ENCODE peak calls at places on chromosome 14, in seven cellular contexts. K is HepG2, L is HCT116, Z is GM12878, S is SK-N-SH, R is H1, W is K562. G is an unnamed sample.

GRCh38 chr14:31949709-31950108 is 127.4 kb upstream of the ARHGAP5 start:
- DNase-seq in L (no peak), S (no peak), W (no peak), Z (no peak), K (no peak), R (no peak), G (no peak)

GRCh38 chr14:95233702-95234241 is 76.4 kb upstream of the DICER1 start:
- DNase-seq in L (no peak), S (no peak), W (no peak), R (no peak), K (no peak), Z (peak; percentile 69), G (no peak)

GRCh38 chr14:89619616-89620273 is 202.7 kb upstream of the FOXN3 start:
- DNase-seq in W (no peak), Z (no peak), R (no peak), L (no peak), S (no peak), K (no peak), G (no peak)

GRCh38 chr14:35404496-35405303 is at the start of gene NFKBIA:
- DNase-seq in W (peak; percentile 80), S (peak; percentile 87), L (peak; percentile 52), Z (peak; percentile 86), R (no peak), K (peak; percentile 93), G (peak; percentile 65)

GRCh38 chr14:33307691-33308369 is 369.2 kb downstream of the NPAS3 start:
- DNase-seq in S (peak; percentile 27), R (no peak), W (no peak), L (no peak), K (no peak), Z (no peak), G (no peak)

GRCh38 chr14:79511146-79511545 is 700.2 kb downstream of the DIO2 start:
- DNase-seq in L (no peak), R (no peak), W (no peak), Z (no peak), K (no peak), S (no peak), G (no peak)

GRCh38 chr14:99190696-99191662 is 81.0 kb downstream of the BCL11B start:
- DNase-seq in K (no peak), W (no peak), R (no peak), Z (no peak), L (no peak), S (no peak), G (peak; percentile 22)

GRCh38 chr14:94345344-94346072 is 22.4 kb upstream of the SERPINA6 start:
- DNase-seq in K (peak; percentile 68), W (no peak), R (no peak), L (peak; percentile 76), Z (no peak), S (no peak), G (no peak)

GRCh38 chr14:24806061-24806678 is 172.2 kb upstream of the GZMB start:
- DNase-seq in R (peak; percentile 57), L (no peak), K (peak; percentile 88), S (peak; percentile 34), Z (peak; percentile 16), W (peak; percentile 38), G (peak; percentile 73)

GRCh38 chr14:61553730-61554641 is 141.3 kb upstream of the HIF1A start:
- DNase-seq in S (no peak), R (no peak), Z (no peak), L (no peak), W (no peak), K (peak; percentile 99), G (no peak)

GRCh38 chr14:90780519-90780918 is 35.7 kb downstream of the TTC7B start:
- DNase-seq in L (no peak), Z (no peak), W (no peak), R (no peak), S (no peak), K (no peak), G (no peak)

GRCh38 chr14:75144944-75145343 is 18.1 kb upstream of the NEK9 start:
- DNase-seq in Z (no peak), S (no peak), W (no peak), L (no peak), K (no peak), R (no peak), G (no peak)

GRCh38 chr14:91770185-91770584 is 38.3 kb upstream of the CATSPERB start:
- DNase-seq in W (no peak), L (no peak), S (no peak), R (no peak), K (no peak), Z (no peak), G (peak; percentile 53)

GRCh38 chr14:50001146-50001998 is 108.5 kb downstream of the ARF6 start:
- DNase-seq in R (no peak), S (no peak), W (peak; percentile 71), Z (no peak), L (peak; percentile 87), K (peak; percentile 86), G (peak; percentile 97)

GRCh38 chr14:94303111-94303510 is 10.0 kb upstream of the SERPINA10 start:
- DNase-seq in W (no peak), K (no peak), R (no peak), L (no peak), S (no peak), Z (no peak), G (no peak)

GRCh38 chr14:54777395-54777794 is 125.2 kb downstream of the GCH1 start:
- DNase-seq in Z (no peak), L (no peak), R (no peak), K (no peak), S (no peak), W (no peak), G (no peak)

GRCh38 chr14:54778618-54779017 is 124.0 kb downstream of the GCH1 start:
- DNase-seq in R (no peak), L (no peak), Z (no peak), W (no peak), K (no peak), S (no peak), G (no peak)

GRCh38 chr14:54774824-54775223 is 127.8 kb downstream of the GCH1 start:
- DNase-seq in L (no peak), S (no peak), Z (no peak), R (no peak), K (no peak), W (no peak), G (no peak)

GRCh38 chr14:54775486-54776100 is 127.0 kb downstream of the GCH1 start:
- DNase-seq in R (no peak), L (no peak), Z (no peak), K (no peak), W (no peak), S (no peak), G (no peak)

GRCh38 chr14:54776361-54777001 is 126.1 kb downstream of the GCH1 start:
- DNase-seq in W (no peak), L (no peak), K (no peak), R (no peak), Z (peak; percentile 24), S (peak; percentile 33), G (no peak)
- TF ChIP-seq JUND in W (no peak), L (no peak), K (no peak), R (no peak), Z (no peak), S (peak; percentile 89), G (no peak)

GRCh38 chr14:100426331-100426730 is 103.2 kb downstream of the SLC25A47 start:
- DNase-seq in S (no peak), R (no peak), K (no peak), W (no peak), L (no peak), Z (no peak), G (no peak)

GRCh38 chr14:100425454-100425814 is 102.3 kb downstream of the SLC25A47 start:
- DNase-seq in K (no peak), W (no peak), L (no peak), S (no peak), R (no peak), Z (no peak), G (no peak)

GRCh38 chr14:100423421-100424010 is 100.4 kb downstream of the SLC25A47 start:
- DNase-seq in L (no peak), K (no peak), W (peak; percentile 27), R (no peak), Z (no peak), S (peak; percentile 77), G (no peak)

GRCh38 chr14:100422556-100423420 is 99.6 kb downstream of the SLC25A47 start:
- DNase-seq in W (no peak), S (no peak), K (no peak), R (no peak), Z (no peak), L (no peak), G (no peak)

GRCh38 chr14:100424504-100425453 is 101.6 kb downstream of the SLC25A47 start:
- DNase-seq in R (no peak), Z (no peak), W (no peak), K (no peak), L (no peak), S (no peak), G (peak; percentile 42)
- TF ChIP-seq JUND in R (no peak), Z (no peak), W (no peak), K (no peak), L (no peak), S (no peak), G (no peak)

DNA sequence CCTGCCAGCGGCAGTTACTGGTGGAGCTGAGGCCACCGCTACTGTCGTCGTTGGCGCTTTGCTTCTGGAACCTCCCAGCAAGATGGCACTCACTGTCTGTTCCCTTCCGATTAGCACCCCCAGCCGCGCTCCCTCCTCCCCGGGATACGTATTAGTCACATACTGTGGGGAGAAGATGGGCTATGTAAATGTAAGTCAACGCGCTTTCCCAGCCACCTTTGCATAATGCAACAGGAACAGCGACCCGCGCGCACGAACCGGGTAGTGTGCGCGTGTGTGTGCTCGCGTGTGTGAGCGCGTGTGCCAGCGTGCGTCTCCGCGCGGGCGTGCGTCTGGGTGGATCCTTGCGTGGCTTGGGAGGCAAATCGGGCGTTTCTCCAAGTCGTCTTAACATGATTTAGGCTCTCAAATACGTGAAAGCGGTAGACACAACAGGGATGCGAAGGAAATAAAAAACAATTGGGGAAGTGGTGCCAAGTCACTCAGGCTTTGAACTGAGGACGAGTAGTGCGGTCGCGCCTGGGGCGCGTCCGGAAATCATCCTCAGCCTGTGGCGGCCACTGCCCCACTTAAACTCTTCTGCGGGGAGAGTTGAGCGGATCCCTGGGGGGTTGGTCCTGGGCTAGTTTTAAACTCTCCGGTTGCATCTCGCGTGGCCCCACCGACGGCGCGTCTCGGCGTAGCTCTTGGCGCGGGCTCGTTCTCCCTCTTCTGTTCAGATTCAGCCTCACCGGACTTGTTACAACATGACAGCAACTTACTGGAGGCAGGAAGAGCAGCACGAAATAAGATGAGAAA is 1.8 kb downstream of the FLRT2 start:
- DNase-seq in R (no peak), Z (no peak), W (no peak), L (no peak), K (no peak), S (peak; percentile 21), G (no peak)
- TF ChIP-seq JUND in R (no peak), Z (no peak), W (no peak), L (no peak), K (no peak), S (no peak), G (no peak)

GRCh38 chr14:59707778-59708635 is 131.4 kb upstream of the CCDC175 start:
- DNase-seq in W (no peak), Z (no peak), R (no peak), S (peak; percentile 19), L (no peak), K (no peak), G (peak; percentile 18)
- TF ChIP-seq JUND in W (no peak), Z (no peak), R (no peak), S (no peak), L (no peak), K (no peak), G (no peak)

G was measured in T47D.